ENCODE peak calls at places on chromosomes 11 and 22, in eight cellular contexts. X is HCT116; C is cardiac muscle cell; F is effector memory CD4-positive, alpha-beta T cell; N is SK-N-SH; Z is IMR-90; B is suprapubic skin; H is PC-3. A is an unnamed sample.

GRCh38 chr11:70928854-70929598 is 323.4 kb downstream of the SHANK2 start:
- DNase-seq in N (no peak), C (no peak), B (no peak), Z (no peak), F (no peak), X (no peak), H (no peak), A (no peak)

GRCh38 chr11:823441-824291 is 4.1 kb upstream of the CRACR2B start:
- DNase-seq in C (no peak), H (no peak), X (no peak), F (no peak), B (no peak), N (no peak), Z (no peak), A (no peak)

GRCh38 chr22:32310777-32311176 is 46.9 kb upstream of the RFPL3 start:
- DNase-seq in F (no peak), H (no peak), N (no peak), B (no peak), Z (no peak), C (no peak), X (no peak), A (no peak)

GRCh38 chr11:27248430-27249207 is 114.4 kb downstream of the CCDC34 start:
- DNase-seq in N (no peak), X (no peak), F (no peak), Z (no peak), C (no peak), H (no peak), B (no peak), A (peak; percentile 5)

GRCh38 chr11:132202621-132203020 is 832.2 kb downstream of the NTM start:
- DNase-seq in F (no peak), X (no peak), Z (peak; percentile 55), B (no peak), C (no peak), N (no peak), H (no peak), A (no peak)

GRCh38 chr22:43060213-43060612 is 29.0 kb downstream of the TTLL1 start:
- DNase-seq in B (no peak), N (peak; percentile 60), H (peak; percentile 42), C (peak; percentile 46), X (no peak), Z (no peak), F (no peak), A (peak; percentile 48)

GRCh38 chr11:69442807-69443137 is 38.7 kb upstream of the LINC01488 start:
- DNase-seq in X (no peak), N (peak; percentile 75), H (peak; percentile 62), Z (peak; percentile 60), C (no peak), B (no peak), F (no peak), A (no peak)

GRCh38 chr11:119474682-119475596 is 52.0 kb upstream of the THY1 start:
- DNase-seq in F (peak; percentile 10), Z (peak; percentile 82), C (peak; percentile 77), H (peak; percentile 86), X (no peak), N (peak; percentile 86), B (peak; percentile 81), A (peak; percentile 70)

GRCh38 chr11:86802146-86802545 is 1.8 kb downstream of the PRSS23 start:
- DNase-seq in X (no peak), B (no peak), H (no peak), F (no peak), N (no peak), Z (no peak), C (no peak), A (no peak)

GRCh38 chr11:48116843-48117242 is 99.8 kb upstream of the OR4B1 start:
- DNase-seq in F (no peak), Z (no peak), N (peak; percentile 36), H (no peak), B (no peak), X (no peak), C (no peak), A (no peak)

GRCh38 chr11:36211735-36212430 is 77.3 kb downstream of the COMMD9 start:
- DNase-seq in B (no peak), Z (no peak), C (no peak), N (peak; percentile 69), X (no peak), H (no peak), F (no peak), A (no peak)

GRCh38 chr11:41879186-41879738 is 419.8 kb upstream of the LRRC4C start:
- DNase-seq in F (no peak), H (peak; percentile 50), X (no peak), N (no peak), Z (no peak), C (no peak), B (no peak), A (no peak)

GRCh38 chr22:46738961-46739870 is 1.2 kb upstream of the CERK start:
- DNase-seq in N (no peak), C (no peak), H (no peak), Z (peak; percentile 72), X (peak; percentile 81), B (no peak), F (peak; percentile 66), A (no peak)

GRCh38 chr22:46741974-46742519 is 4.0 kb upstream of the CERK start:
- DNase-seq in F (no peak), X (no peak), B (no peak), H (no peak), N (no peak), C (no peak), Z (no peak), A (no peak)

GRCh38 chr22:46740910-46741785 is 3.1 kb upstream of the CERK start:
- DNase-seq in X (no peak), H (no peak), C (no peak), B (peak; percentile 67), F (no peak), N (no peak), Z (no peak), A (no peak)

GRCh38 chr22:46744581-46744980 is 6.5 kb upstream of the CERK start:
- DNase-seq in F (no peak), H (no peak), X (no peak), B (no peak), C (no peak), N (no peak), Z (no peak), A (no peak)

DNA sequence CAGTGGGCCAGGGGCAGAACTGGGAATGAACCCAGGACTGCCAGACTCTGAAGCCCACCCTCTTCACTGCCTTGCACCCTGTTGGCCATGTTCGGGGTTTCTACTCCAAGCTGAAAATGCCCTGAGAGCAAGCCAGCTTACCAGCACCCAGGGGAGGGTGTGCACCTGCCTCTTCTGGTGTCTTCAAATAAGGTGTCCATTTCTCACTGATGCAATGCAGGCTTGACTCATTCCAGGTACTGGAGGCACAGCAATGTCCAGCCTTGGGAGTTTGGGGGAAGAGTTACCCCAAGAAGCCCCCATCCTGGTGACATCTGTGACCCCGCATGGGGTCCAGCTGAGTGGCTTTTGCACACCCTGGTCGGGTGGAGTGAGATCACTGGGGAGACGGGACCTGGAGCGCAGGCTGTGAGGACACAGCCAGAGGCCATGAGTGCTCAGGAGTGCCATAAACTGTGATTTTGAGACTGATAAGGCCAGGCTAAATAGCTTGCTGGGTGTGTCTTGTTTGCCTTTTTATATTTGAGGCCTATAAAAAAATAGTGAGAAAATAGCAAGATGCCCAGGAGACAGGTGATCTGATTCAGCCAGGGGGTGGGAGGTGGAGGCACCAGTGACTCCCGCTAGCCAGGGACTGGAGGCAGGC is 4.6 kb upstream of the CERK start:
- DNase-seq in F (no peak), B (no peak), N (no peak), Z (no peak), X (no peak), H (peak; percentile 83), C (no peak), A (no peak)
- H3K36me3 ChIP-seq in F (no peaks in the 10 kb centered on the region), B (no peaks in the 10 kb centered on the region), N (no peaks in the 10 kb centered on the region), Z (no peaks in the 10 kb centered on the region), X (no peaks in the 10 kb centered on the region), H (no peaks in the 10 kb centered on the region), C (no peaks in the 10 kb centered on the region), A (no peaks in the 10 kb centered on the region)

GRCh38 chr11:96143016-96143670 is 199.9 kb downstream of the MAML2 start:
- DNase-seq in N (no peak), B (no peak), X (no peak), F (no peak), C (no peak), H (no peak), Z (no peak), A (no peak)
- H3K27ac ChIP-seq in N (peak overlapping the region; percentile 90), B (peak overlapping the region; percentile 20), X (no peak overlapping the region), F (no peak overlapping the region), C (no peak overlapping the region), H (no peak overlapping the region), Z (no peak overlapping the region), A (no peak overlapping the region)

GRCh38 chr22:19479358-19480172 is at the start of gene CDC45:
- DNase-seq in C (peak; percentile 98), H (peak; percentile 93), N (peak; percentile 95), F (peak; percentile 85), B (peak; percentile 98), Z (peak; percentile 98), X (peak; percentile 96), A (peak; percentile 96)

GRCh38 chr22:19476023-19476422 is 3.0 kb downstream of the UFD1 start:
- DNase-seq in N (no peak), Z (no peak), X (no peak), B (no peak), H (no peak), C (no peak), F (no peak), A (no peak)

GRCh38 chr22:19478466-19479357 is at the start of gene UFD1:
- DNase-seq in X (no peak), C (peak; percentile 91), N (peak; percentile 91), Z (peak; percentile 81), H (peak; percentile 63), F (peak; percentile 64), B (peak; percentile 90), A (peak; percentile 13)

GRCh38 chr22:19478086-19478392 is 954 bp downstream of the UFD1 start:
- DNase-seq in Z (no peak), B (no peak), H (no peak), N (no peak), F (no peak), X (no peak), C (no peak), A (no peak)

DNA sequence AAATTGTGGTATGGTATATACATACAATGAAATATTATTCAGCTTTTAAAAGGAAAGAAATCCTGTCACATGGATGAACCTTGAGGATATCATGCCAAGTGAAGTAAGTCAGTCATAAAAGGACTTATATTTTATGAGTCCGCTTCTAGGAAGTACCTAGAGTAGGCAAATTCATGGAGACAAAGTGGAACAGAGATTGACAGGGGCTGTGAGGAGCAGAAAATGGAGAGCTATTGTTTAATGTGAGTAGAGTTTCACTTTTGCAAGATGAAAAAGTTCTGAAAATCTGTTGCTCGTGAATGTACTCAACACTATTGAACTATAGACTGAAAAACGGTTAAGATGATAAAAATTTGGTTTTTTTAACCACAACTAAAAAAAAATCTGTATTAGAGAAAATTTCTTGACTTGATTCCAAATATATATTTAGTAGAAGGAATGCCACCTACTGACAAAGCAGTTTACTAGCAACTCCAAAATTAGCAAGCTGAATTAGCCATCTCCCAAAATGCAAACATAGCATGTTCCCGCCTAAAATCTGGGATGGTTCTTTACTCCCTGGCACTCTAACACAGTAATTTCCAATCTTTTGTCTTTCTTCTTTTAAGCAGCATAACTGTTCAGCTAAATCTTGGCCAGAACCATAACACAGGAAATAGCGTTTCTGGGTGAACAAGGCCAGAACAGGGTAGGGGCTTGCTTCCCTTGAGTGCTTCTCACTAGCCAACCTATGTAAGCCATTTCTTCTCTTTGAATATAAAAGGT is 1.5 kb downstream of the UFD1 start:
- DNase-seq in C (no peak), X (no peak), N (no peak), B (no peak), F (no peak), H (peak; percentile 16), Z (peak; percentile 16), A (no peak)
- H3K4me1 ChIP-seq in C (peaks cover 5% of the 10 kb centered on the region), X (peaks cover 23% of the 10 kb centered on the region), N (peaks cover 5% of the 10 kb centered on the region), B (peaks cover 53% of the 10 kb centered on the region), F (peaks cover 9% of the 10 kb centered on the region), H (peaks cover 11% of the 10 kb centered on the region), Z (no peaks in the 10 kb centered on the region), A (no peaks in the 10 kb centered on the region)

GRCh38 chr11:62796281-62796680 is 4.5 kb upstream of the TMEM223 start:
- DNase-seq in Z (no peak), C (no peak), H (no peak), B (no peak), X (no peak), N (no peak), F (no peak), A (no peak)
- H3K36me3 ChIP-seq in Z (peaks cover 76% of the 10 kb centered on the region), C (peaks cover 66% of the 10 kb centered on the region), H (peaks cover 71% of the 10 kb centered on the region), B (peaks cover 88% of the 10 kb centered on the region), X (peaks cover 73% of the 10 kb centered on the region), N (peaks cover 86% of the 10 kb centered on the region), F (peaks cover 71% of the 10 kb centered on the region), A (peaks cover 32% of the 10 kb centered on the region)

A was measured in iPS DF 6.9.